ENCODE peak calls at places on chromosomes 3 and 15, in six cellular contexts. M is GM12891, U is GM12878, X is SK-N-SH, J is HepG2, V is H1. B is an unnamed sample.

GRCh38 chr15:85142324-85142723 is 160.7 kb downstream of the PDE8A start:
- DNase-seq in M (no peak), J (no peak), X (no peak), V (no peak), U (no peak), B (no peak)

GRCh38 chr15:51917493-51917892 is 54.1 kb downstream of the LEO1 start:
- DNase-seq in V (no peak), U (no peak), M (no peak), J (peak; percentile 50), X (peak; percentile 15), B (no peak)

GRCh38 chr3:75294124-75294523 is 370.0 kb upstream of the FRG2C start:
- DNase-seq in M (peak; percentile 5), J (peak; percentile 2), V (peak; percentile 53), U (no peak), X (peak; percentile 78), B (no peak)

GRCh38 chr3:182671942-182672341 is 121.4 kb upstream of the ATP11B start:
- DNase-seq in U (no peak), V (no peak), J (no peak), M (no peak), X (peak; percentile 63), B (no peak)

GRCh38 chr3:94159062-94159726 is 96.3 kb downstream of the NSUN3 start:
- DNase-seq in V (no peak), X (no peak), U (no peak), M (no peak), J (peak; percentile 2), B (no peak)

GRCh38 chr3:171841620-171842000 is 1.5 kb upstream of the TMEM212 start:
- DNase-seq in J (peak; percentile 42), M (no peak), U (no peak), X (no peak), V (no peak), B (no peak)

GRCh38 chr15:60374628-60375081 is 23.1 kb downstream of the ANXA2 start:
- DNase-seq in J (peak; percentile 98), U (no peak), X (no peak), V (no peak), M (no peak), B (no peak)

GRCh38 chr3:19149388-19149787 is 1.1 kb downstream of the KCNH8 start:
- DNase-seq in U (no peak), V (peak; percentile 68), M (no peak), J (no peak), X (no peak), B (no peak)

GRCh38 chr3:33218446-33219174 is at the start of gene SUSD5:
- DNase-seq in U (no peak), J (no peak), M (peak; percentile 18), V (peak; percentile 80), X (peak; percentile 75), B (peak; percentile 10)

GRCh38 chr3:128505771-128506170 is 12.8 kb upstream of the GATA2 start:
- DNase-seq in X (no peak), M (no peak), U (no peak), V (no peak), J (no peak), B (no peak)

GRCh38 chr15:29612701-29613100 is 209.6 kb downstream of the TJP1 start:
- DNase-seq in X (no peak), V (no peak), M (no peak), U (no peak), J (no peak), B (no peak)

GRCh38 chr3:52237659-52238172 is 1.2 kb downstream of the TWF2 start:
- DNase-seq in M (no peak), X (peak; percentile 58), V (peak; percentile 63), J (no peak), U (no peak), B (no peak)

GRCh38 chr3:183099026-183099837 is at the start of gene MCCC1:
- DNase-seq in M (peak; percentile 94), X (peak; percentile 97), J (peak; percentile 96), V (peak; percentile 97), U (peak; percentile 94), B (peak; percentile 89)

GRCh38 chr3:142273501-142273900 is 48.1 kb upstream of the GK5 start:
- DNase-seq in X (no peak), V (no peak), M (no peak), J (no peak), U (no peak), B (no peak)

GRCh38 chr3:29585368-29585767 is 304.5 kb downstream of the RBMS3 start:
- DNase-seq in U (no peak), M (no peak), J (no peak), X (no peak), V (no peak), B (no peak)

GRCh38 chr3:189316296-189317019 is 144.7 kb downstream of the TPRG1 start:
- DNase-seq in J (peak; percentile 3), M (no peak), V (no peak), X (no peak), U (no peak), B (no peak)

GRCh38 chr3:52128118-52128683 is 26.0 kb downstream of the POC1A start:
- DNase-seq in J (peak; percentile 84), U (no peak), X (peak; percentile 76), V (no peak), M (no peak), B (no peak)

GRCh38 chr15:35737521-35737920 is 191.6 kb upstream of the DPH6 start:
- DNase-seq in X (no peak), U (no peak), V (no peak), M (no peak), J (no peak), B (no peak)

GRCh38 chr3:9270704-9271103 is 21.3 kb upstream of the SRGAP3 start:
- DNase-seq in X (no peak), J (no peak), U (no peak), M (no peak), V (no peak), B (no peak)

GRCh38 chr3:126571078-126571477 is 12.3 kb upstream of the C3orf22 start:
- DNase-seq in U (no peak), V (no peak), J (no peak), M (no peak), X (no peak), B (no peak)

GRCh38 chr3:129793947-129794318 is 99.6 kb downstream of the TMCC1 start:
- DNase-seq in U (no peak), M (no peak), J (no peak), X (peak; percentile 10), V (no peak), B (no peak)

DNA sequence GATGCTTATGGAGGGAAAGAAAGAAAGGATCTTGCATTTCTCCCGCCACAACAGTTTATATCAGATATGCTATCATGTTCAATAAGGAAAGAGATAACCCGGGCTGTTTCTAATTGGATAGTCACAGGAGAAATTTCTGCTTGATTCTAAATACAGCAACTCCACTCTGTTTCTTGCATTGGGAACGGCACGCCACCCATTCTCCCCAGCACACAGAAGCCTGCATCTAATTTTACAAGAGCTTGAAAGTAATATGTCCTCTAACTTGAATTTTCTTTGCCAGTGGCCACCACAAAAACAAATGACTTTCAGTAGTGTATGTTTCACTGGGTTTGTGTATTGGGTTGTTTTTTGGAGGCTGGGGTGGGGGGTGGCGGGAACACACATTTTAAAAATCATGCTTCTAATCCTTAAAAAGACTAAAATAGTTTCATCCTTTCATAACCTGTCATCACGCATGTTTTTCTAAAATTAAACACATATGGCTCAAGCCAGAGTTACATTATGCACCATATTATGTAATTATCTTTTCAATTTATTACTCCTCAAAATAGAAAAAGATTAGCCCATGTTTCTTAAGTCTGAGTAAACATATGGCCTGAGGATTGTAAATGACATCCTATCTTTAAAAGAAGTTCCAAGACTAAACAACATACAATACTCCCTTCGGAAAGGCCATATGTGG is 176.4 kb downstream of the FOXP1 start:
- DNase-seq in U (no peak), X (no peak), V (no peak), M (no peak), J (no peak), B (no peak)
- TF ChIP-seq POLR2AphosphoS5 in U (no peak), X (no peak), V (no peak), M (no peak), J (no peak), B (no peak)

GRCh38 chr3:13388816-13389215 is 31.3 kb downstream of the NUP210 start:
- DNase-seq in X (no peak), M (no peak), V (no peak), U (no peak), J (no peak), B (no peak)

GRCh38 chr3:13389378-13389777 is 30.7 kb downstream of the NUP210 start:
- DNase-seq in X (no peak), V (no peak), U (no peak), J (no peak), M (no peak), B (no peak)

GRCh38 chr3:13393427-13394360 is 26.4 kb downstream of the NUP210 start:
- DNase-seq in U (no peak), X (no peak), J (peak; percentile 86), V (no peak), M (no peak), B (no peak)

GRCh38 chr3:13394363-13394762 is 25.8 kb downstream of the NUP210 start:
- DNase-seq in M (no peak), U (no peak), V (no peak), J (no peak), X (no peak), B (no peak)

GRCh38 chr3:13391308-13391707 is 28.8 kb downstream of the NUP210 start:
- DNase-seq in J (no peak), X (no peak), U (no peak), M (no peak), V (no peak), B (no peak)
- TF ChIP-seq TAF1 in J (no peak), X (no peak), U (no peak), M (no peak), V (no peak), B (no peak)

DNA sequence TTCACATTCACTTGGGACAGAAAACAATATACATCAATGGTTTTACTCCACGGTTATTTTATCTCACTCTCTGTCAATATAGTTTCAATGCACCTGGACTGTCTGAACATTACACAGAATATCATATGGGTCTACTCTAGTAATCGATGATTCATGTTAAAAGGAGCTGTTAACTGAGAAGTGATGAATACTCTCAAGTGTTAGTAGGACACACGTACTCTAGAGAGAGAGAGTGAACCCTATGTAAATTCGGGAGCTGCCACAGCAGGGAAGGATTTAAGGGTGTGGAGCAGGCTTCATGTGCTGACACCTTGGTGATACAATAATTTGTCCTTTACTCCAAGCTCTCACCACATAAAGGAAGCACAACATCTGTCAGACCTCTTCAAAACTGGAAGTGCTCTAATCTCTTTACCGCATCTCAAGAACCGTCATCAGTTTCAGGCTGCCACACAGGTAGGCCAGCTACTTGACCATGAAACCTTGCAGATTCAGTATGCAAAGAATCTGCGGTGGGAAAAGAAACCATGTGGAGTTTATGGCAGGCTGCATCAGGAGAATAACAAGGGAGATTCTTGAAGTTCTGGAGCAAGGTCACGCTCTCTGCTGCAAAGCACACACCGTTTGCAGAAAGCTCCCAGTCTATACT is 199.2 kb upstream of the TMC3 start:
- DNase-seq in J (no peak), M (no peak), V (no peak), U (no peak), X (no peak), B (no peak)
- TF ChIP-seq POLR2AphosphoS5 in J (no peak), M (no peak), V (no peak), U (no peak), X (no peak), B (no peak)

DNA sequence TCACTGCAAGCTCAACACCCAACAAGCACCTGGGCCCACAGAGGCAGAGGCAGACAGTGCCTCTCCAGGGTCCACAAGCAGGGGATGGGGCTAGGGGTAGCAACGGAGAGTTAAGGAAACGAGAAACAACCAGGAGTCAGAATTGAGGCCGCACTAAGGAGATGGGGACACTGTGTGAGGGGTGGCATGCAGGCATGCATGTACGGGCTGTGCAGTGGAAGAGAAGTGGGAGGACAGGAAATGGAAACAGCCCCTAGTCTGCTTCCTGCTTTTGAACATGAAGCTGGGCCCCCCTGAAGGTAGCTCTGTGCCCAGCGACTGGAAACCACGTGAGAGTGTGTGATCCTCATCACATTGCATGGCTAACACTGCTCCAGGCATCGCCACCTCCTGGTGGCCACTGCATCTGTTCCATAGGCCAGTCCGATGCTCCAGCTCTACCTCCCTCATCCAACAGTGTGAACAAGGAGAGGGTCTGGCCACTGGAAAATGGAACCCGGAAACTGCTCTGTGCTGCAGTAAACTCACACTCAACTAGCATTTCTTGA is 44.0 kb downstream of the XXYLT1 start:
- DNase-seq in U (no peak), J (peak; percentile 22), V (peak; percentile 45), M (no peak), X (no peak), B (no peak)
- TF ChIP-seq TAF1 in U (no peak), J (no peak), V (no peak), M (no peak), X (no peak), B (no peak)